ENCODE peak calls at places on chromosome 20, in seven cellular contexts. N, I, K, Z, V, W and Q are unnamed samples. For H3K36me3, the result is how much of the 10 kb centered on the place peaks cover.

GRCh38 chr20:23434521-23435313 is 4.8 kb upstream of the CSTL1 start:
- DNase-seq in N (no peak), I (no peak), K (peak), Z (no peak), V (no peak), W (no peak), Q (peak)

GRCh38 chr20:16064991-16065707 is 508.1 kb downstream of the KIF16B start:
- DNase-seq in N (no peak), I (no peak), K (no peak), Z (no peak), V (peak), W (no peak), Q (no peak)

GRCh38 chr20:17343631-17344447 is 117.0 kb downstream of the PCSK2 start:
- DNase-seq in N (no peak), I (no peak), K (peak), Z (no peak), V (no peak), W (no peak), Q (no peak)

GRCh38 chr20:13492001-13492480 is 146.7 kb downstream of the TASP1 start:
- DNase-seq in N (no peak), I (no peak), K (no peak), Z (no peak), V (no peak), W (no peak), Q (peak)

GRCh38 chr20:309306-309840 is 12.0 kb downstream of the ZCCHC3 start:
- DNase-seq in N (no peak), I (no peak), K (no peak), Z (no peak), V (no peak), W (no peak), Q (no peak)

GRCh38 chr20:51797357-51798025 is 4.8 kb downstream of the SALL4 start:
- DNase-seq in N (no peak), I (no peak), K (no peak), Z (no peak), V (no peak), W (no peak), Q (no peak)

GRCh38 chr20:21099653-21100589 is 6.2 kb downstream of the LINC00237 start:
- DNase-seq in N (peak), I (peak), K (peak), Z (peak), V (no peak), W (peak), Q (peak)

GRCh38 chr20:58717278-58718091 is 24.9 kb downstream of the NPEPL1 start:
- DNase-seq in N (no peak), I (peak), K (peak), Z (peak), V (no peak), W (peak), Q (peak)

GRCh38 chr20:18058661-18059467 is 1.1 kb upstream of the OVOL2 start:
- DNase-seq in N (no peak), I (peak), K (no peak), Z (peak), V (no peak), W (peak), Q (no peak)

GRCh38 chr20:50777373-50777772 is 17.5 kb upstream of the BCAS4 start:
- DNase-seq in N (no peak), I (no peak), K (no peak), Z (no peak), V (no peak), W (no peak), Q (no peak)

GRCh38 chr20:11432407-11432806 is 485.3 kb upstream of the BTBD3 start:
- DNase-seq in N (no peak), I (no peak), K (no peak), Z (no peak), V (no peak), W (no peak), Q (no peak)

GRCh38 chr20:300345-300744 is 3.0 kb downstream of the ZCCHC3 start:
- DNase-seq in N (no peak), I (no peak), K (no peak), Z (no peak), V (no peak), W (no peak), Q (no peak)

GRCh38 chr20:58344741-58345140 is 35.2 kb downstream of the RAB22A start:
- DNase-seq in N (no peak), I (no peak), K (no peak), Z (no peak), V (no peak), W (no peak), Q (no peak)

GRCh38 chr20:35303735-35304431 is 11.7 kb upstream of the FAM83C start:
- DNase-seq in N (peak), I (peak), K (peak), Z (peak), V (peak), W (peak), Q (no peak)

GRCh38 chr20:35312348-35312747 is 20.1 kb upstream of the FAM83C start:
- DNase-seq in N (peak), I (no peak), K (no peak), Z (no peak), V (peak), W (no peak), Q (no peak)

GRCh38 chr20:61767776-61768494 is 297.7 kb downstream of the TAF4 start:
- DNase-seq in N (no peak), I (peak), K (no peak), Z (no peak), V (no peak), W (no peak), Q (peak)

GRCh38 chr20:37880726-37881591 is 22.0 kb upstream of the VSTM2L start:
- DNase-seq in N (peak), I (no peak), K (no peak), Z (no peak), V (peak), W (peak), Q (no peak)

GRCh38 chr20:36647194-36648121 is 1.5 kb upstream of the SLA2 start:
- DNase-seq in N (no peak), I (no peak), K (no peak), Z (no peak), V (peak), W (no peak), Q (no peak)

GRCh38 chr20:4014031-4014474 is 1.3 kb downstream of the RNF24 start:
- DNase-seq in N (peak), I (peak), K (no peak), Z (peak), V (peak), W (peak), Q (no peak)

GRCh38 chr20:61328906-61329558 is 77.0 kb downstream of the CDH4 start:
- DNase-seq in N (no peak), I (no peak), K (no peak), Z (no peak), V (peak), W (no peak), Q (no peak)

GRCh38 chr20:60050193-60050960 is 92.2 kb downstream of the CDH26 start:
- DNase-seq in N (no peak), I (peak), K (no peak), Z (peak), V (peak), W (peak), Q (no peak)

GRCh38 chr20:9949563-9949962 is 85.2 kb upstream of the ANKEF1 start:
- DNase-seq in N (no peak), I (no peak), K (no peak), Z (no peak), V (no peak), W (no peak), Q (no peak)

GRCh38 chr20:36284751-36285150 is 21.4 kb upstream of the DLGAP4 start:
- DNase-seq in N (no peak), I (no peak), K (no peak), Z (no peak), V (no peak), W (no peak), Q (no peak)

GRCh38 chr20:17916365-17916996 is 52.1 kb downstream of the SNX5 start:
- DNase-seq in N (no peak), I (no peak), K (no peak), Z (no peak), V (no peak), W (no peak), Q (no peak)

GRCh38 chr20:59144179-59144830 is 19.3 kb upstream of the ZNF831 start:
- DNase-seq in N (no peak), I (no peak), K (no peak), Z (no peak), V (no peak), W (no peak), Q (peak)

GRCh38 chr20:1895674-1896496 is 678 bp downstream of the SIRPA start:
- DNase-seq in N (no peak), I (peak), K (no peak), Z (no peak), V (no peak), W (no peak), Q (no peak)

GRCh38 chr20:48897298-48898044 is 24.0 kb upstream of the ARFGEF2 start:
- DNase-seq in N (no peak), I (no peak), K (no peak), Z (no peak), V (no peak), W (no peak), Q (no peak)

GRCh38 chr20:23358923-23359572 is 2.9 kb upstream of the GZF1 start:
- DNase-seq in N (no peak), I (no peak), K (no peak), Z (peak), V (peak), W (peak), Q (no peak)

GRCh38 chr20:47267621-47268020 is 88.9 kb downstream of the ZMYND8 start:
- DNase-seq in N (no peak), I (no peak), K (no peak), Z (no peak), V (no peak), W (no peak), Q (no peak)

GRCh38 chr20:32784369-32785080 is 22.3 kb downstream of the DNMT3B start:
- DNase-seq in N (no peak), I (no peak), K (no peak), Z (no peak), V (no peak), W (no peak), Q (no peak)
- TF ChIP-seq POLR2AphosphoS5 in N (no peak), I (no peak), K (no peak), Z (no peak), V (no peak), W (no peak), Q (no peak)

GRCh38 chr20:24962182-24962492 is 13.1 kb downstream of the CST7 start:
- DNase-seq in N (no peak), I (no peak), K (no peak), Z (no peak), V (no peak), W (no peak), Q (no peak)
- H3K36me3 ChIP-seq in N (under half), I (half or more), K (under half), Z (under half), V (half or more), W (half or more), Q (half or more)

GRCh38 chr20:8094845-8095244 is 37.2 kb upstream of the PLCB1 start:
- DNase-seq in N (no peak), I (no peak), K (no peak), Z (no peak), V (peak), W (no peak), Q (no peak)
- TF ChIP-seq EP300 in N (no peak), I (peak), K (no peak), Z (no peak), V (no peak), W (no peak), Q (no peak)

DNA sequence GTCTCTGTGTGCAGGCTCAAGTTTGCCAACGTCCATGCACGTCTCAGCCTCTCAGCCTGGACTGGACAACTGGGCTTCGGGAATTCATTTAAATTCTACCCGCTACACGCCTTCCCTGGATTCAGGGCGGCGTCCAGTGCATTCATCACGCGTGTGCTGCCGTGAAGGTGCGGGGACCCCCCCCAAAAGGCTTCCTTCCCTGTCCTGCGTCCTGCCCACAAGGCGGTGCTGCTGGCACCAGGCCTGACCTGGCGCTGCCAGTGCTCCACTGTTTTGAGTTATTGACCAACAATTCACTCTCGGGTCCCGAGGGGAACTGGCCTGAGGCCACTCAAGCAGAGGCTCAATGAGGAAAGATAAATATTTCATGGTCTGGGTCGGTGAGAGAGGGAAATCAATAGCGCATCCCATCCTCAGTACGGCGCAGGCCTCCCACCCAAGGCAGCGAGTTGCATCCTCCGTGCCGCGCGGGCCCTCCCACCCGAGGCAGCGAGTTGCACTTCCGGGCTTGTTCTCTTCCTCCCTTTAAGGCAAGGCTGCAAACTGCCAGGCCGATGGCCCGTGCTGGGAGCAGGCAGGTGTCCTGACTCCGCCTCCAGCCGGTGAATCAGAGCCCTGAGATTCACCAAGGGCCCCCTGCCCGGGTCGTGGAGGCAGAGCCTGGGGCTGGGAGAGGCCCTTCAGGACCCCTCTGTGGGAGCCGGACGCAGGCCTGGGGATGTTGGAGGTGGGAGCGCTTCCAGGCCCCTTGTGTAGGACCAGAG is 22.8 kb upstream of the BHLHE23 start:
- DNase-seq in N (no peak), I (no peak), K (no peak), Z (no peak), V (no peak), W (no peak), Q (no peak)
- TF ChIP-seq POLR2AphosphoS5 in N (no peak), I (no peak), K (no peak), Z (no peak), V (no peak), W (no peak), Q (no peak)

GRCh38 chr20:24763386-24764026 is 185.6 kb upstream of the CST7 start:
- DNase-seq in N (no peak), I (peak), K (no peak), Z (no peak), V (no peak), W (peak), Q (peak)
- H3K36me3 ChIP-seq in N (under half), I (under half), K (under half), Z (under half), V (under half), W (under half), Q (under half)

DNA sequence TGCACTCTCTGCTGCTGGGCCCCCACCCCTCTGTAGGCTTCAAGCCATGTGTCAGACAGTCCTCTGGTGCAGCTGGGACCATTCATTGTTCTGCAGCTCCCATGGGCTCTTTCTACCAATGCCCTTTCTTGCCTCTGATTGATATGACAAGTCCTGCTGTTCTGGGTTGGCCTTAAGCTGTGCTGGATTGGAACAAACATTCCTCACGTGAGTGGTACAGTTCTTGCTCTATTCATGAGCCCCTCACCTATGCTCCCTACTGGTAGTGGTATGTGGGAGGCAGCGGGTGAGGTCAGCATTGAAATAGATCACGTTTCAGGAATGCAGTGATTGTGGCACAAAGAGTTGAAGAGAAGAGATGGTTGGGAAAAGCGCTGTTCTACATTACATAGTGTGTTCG is 48.8 kb upstream of the RALY start:
- DNase-seq in N (no peak), I (no peak), K (no peak), Z (no peak), V (peak), W (no peak), Q (no peak)
- TF ChIP-seq EP300 in N (no peak), I (no peak), K (no peak), Z (no peak), V (no peak), W (no peak), Q (no peak)